ENCODE peak calls at places on chromosomes 2 and 18, in eight cellular contexts. O, I, W, K, M, P, Q and L are unnamed samples.
A peak's percentile ranks its signal among the peaks of the same experiment; 100 is the strongest.

GRCh38 chr2:215671691-215672090 is 235.8 kb upstream of the FN1 start:
- DNase-seq in K (no peak), I (no peak), P (no peak), Q (no peak), M (no peak), W (no peak), O (no peak), L (no peak)

GRCh38 chr2:64797881-64798590 is 144.3 kb upstream of the SERTAD2 start:
- DNase-seq in K (peak; percentile 75), O (no peak), I (peak; percentile 47), W (no peak), Q (no peak), M (no peak), P (no peak), L (peak; percentile 73)

GRCh38 chr2:121355488-121355887 is 70.5 kb upstream of the TFCP2L1 start:
- DNase-seq in P (no peak), K (no peak), O (no peak), W (no peak), I (no peak), M (no peak), Q (no peak), L (no peak)

GRCh38 chr2:120257522-120257921 is 4.9 kb downstream of the RALB start:
- DNase-seq in K (no peak), M (no peak), P (no peak), Q (no peak), O (no peak), W (no peak), I (no peak), L (no peak)

GRCh38 chr2:153890572-153890971 is 18.9 kb downstream of the GALNT13 start:
- DNase-seq in M (no peak), W (no peak), I (no peak), K (no peak), Q (no peak), P (peak; percentile 17), O (no peak), L (no peak)

GRCh38 chr18:22165049-22165602 is 4.3 kb upstream of the GATA6 start:
- DNase-seq in O (no peak), Q (no peak), K (no peak), M (no peak), P (peak; percentile 57), I (no peak), W (no peak), L (no peak)

GRCh38 chr2:1654696-1655374 is 89.5 kb downstream of the PXDN start:
- DNase-seq in O (no peak), M (no peak), I (no peak), W (no peak), Q (no peak), P (no peak), K (no peak), L (peak; percentile 21)

GRCh38 chr18:713135-713490 is 683 bp upstream of the ENOSF1 start:
- DNase-seq in I (no peak), K (no peak), M (no peak), W (no peak), O (no peak), Q (no peak), P (no peak), L (no peak)

GRCh38 chr2:216546231-216546630 is 47.6 kb downstream of the RPL37A start:
- DNase-seq in W (no peak), O (no peak), I (no peak), K (no peak), P (no peak), Q (no peak), M (no peak), L (no peak)

GRCh38 chr18:3710712-3711269 is 260.8 kb downstream of the TGIF1 start:
- DNase-seq in Q (no peak), O (no peak), K (no peak), M (no peak), W (no peak), P (no peak), I (no peak), L (peak; percentile 17)

GRCh38 chr2:151967829-151968722 is 130.8 kb downstream of the CACNB4 start:
- DNase-seq in Q (no peak), M (no peak), I (no peak), P (no peak), O (no peak), W (no peak), K (no peak), L (no peak)

GRCh38 chr18:22846088-22846683 is 86.9 kb upstream of the RBBP8 start:
- DNase-seq in I (peak; percentile 54), P (no peak), O (no peak), K (peak; percentile 25), M (no peak), W (no peak), Q (no peak), L (peak; percentile 54)

GRCh38 chr2:158756976-158757375 is 38.1 kb upstream of the DAPL1 start:
- DNase-seq in Q (no peak), I (no peak), W (no peak), P (no peak), K (peak; percentile 61), O (peak; percentile 17), M (no peak), L (no peak)
- TF ChIP-seq CTCF in Q (no peak), I (no peak), W (no peak), P (no peak), K (no peak), O (no peak), M (no peak), L (no peak)

DNA sequence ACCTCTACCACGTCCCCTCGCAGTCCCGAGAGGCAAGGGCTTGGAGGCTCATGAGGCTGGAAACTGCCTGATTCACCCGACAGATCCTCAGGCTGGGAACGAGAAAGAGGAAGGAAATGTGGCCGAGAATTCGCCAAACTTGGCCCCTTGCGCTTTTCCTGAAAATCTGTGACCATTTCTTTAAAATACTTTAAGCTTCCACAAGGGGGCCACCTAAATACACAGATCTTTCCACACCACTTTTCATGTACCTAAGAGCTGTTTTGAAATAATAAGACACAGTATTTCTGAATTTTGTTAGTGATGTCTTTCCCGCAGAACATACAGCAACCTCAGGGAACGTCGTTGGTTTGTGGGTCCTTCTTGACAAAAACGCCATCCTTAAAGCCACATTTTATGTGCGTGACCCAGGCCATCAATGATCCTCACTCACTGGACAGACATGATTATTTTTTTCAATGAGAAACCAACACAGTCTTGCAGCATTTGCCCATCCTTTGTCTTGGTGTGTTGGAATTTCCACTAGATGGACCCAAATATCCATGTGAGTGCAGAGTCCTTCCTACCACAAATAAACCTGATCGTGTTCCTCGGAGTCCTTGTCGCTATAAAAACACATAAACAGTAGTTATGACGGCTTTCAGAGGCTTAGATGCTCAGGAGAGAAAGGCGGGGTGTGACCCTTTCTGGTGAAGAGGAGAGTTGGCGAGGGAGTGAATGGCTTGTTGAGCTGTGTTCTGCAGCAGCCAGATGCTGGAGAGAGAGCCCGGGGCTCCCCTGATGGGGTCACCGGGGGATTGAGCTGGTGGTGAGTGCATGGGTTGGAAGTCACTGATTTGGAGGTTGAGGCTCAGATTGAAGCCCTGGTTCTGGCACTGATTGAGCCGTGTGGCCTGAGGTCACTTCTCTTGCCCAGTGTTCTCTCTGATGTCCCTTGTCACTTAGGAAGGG is 25.0 kb downstream of the DCDC2C start:
- DNase-seq in I (peak; percentile 38), W (no peak), K (peak; percentile 67), O (peak; percentile 55), Q (no peak), P (no peak), M (no peak), L (peak; percentile 62)
- TF ChIP-seq CTCF in I (peak; percentile 47), W (peak; percentile 94), K (peak; percentile 67), O (peak; percentile 56), Q (peak; percentile 37), P (peak; percentile 37), M (no peak), L (peak; percentile 51)

DNA sequence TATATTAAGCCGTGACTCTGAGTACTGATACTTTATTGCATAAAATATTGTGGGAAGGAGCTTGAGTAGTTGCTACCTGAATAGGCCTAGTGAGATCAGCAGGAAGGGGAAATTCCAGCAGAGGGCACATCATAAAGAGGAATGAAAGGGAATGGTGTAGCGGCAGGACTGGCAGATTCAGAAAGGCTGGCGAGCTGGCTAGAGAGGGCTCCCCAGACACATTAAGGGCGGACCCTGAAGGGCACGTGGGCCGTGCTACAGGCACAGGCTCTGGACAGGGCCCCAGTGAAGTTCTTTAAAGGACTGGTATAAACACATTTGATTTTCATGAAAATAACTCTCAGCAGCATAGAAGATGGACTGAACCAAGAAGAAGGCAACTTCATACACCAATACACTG is 43.0 kb downstream of the PTPN2 start:
- DNase-seq in M (no peak), O (no peak), P (no peak), W (no peak), I (peak; percentile 41), K (no peak), Q (no peak), L (peak; percentile 11)
- TF ChIP-seq CTCF in M (no peak), O (no peak), P (no peak), W (no peak), I (peak; percentile 27), K (no peak), Q (no peak), L (no peak)

GRCh38 chr18:35477497-35477896 is 20.3 kb downstream of the INO80C start:
- DNase-seq in W (no peak), Q (no peak), M (no peak), K (no peak), I (no peak), P (no peak), O (no peak), L (no peak)

GRCh38 chr18:35479911-35480586 is 17.7 kb downstream of the INO80C start:
- DNase-seq in I (no peak), O (no peak), K (no peak), Q (no peak), P (no peak), M (no peak), W (no peak), L (peak; percentile 42)

GRCh38 chr18:35477974-35478373 is 19.8 kb downstream of the INO80C start:
- DNase-seq in O (no peak), I (no peak), W (no peak), M (no peak), Q (no peak), K (no peak), P (no peak), L (no peak)

GRCh38 chr18:35481960-35482366 is 15.8 kb downstream of the INO80C start:
- DNase-seq in M (no peak), I (no peak), Q (no peak), P (no peak), K (peak; percentile 31), O (no peak), W (no peak), L (no peak)

GRCh38 chr18:35478520-35479435 is 19.0 kb downstream of the INO80C start:
- DNase-seq in O (peak; percentile 88), M (no peak), K (peak; percentile 86), Q (no peak), P (no peak), W (no peak), I (peak; percentile 99), L (peak; percentile 97)
- TF ChIP-seq CTCF in O (no peak), M (no peak), K (no peak), Q (no peak), P (no peak), W (no peak), I (peak; percentile 30), L (no peak)